ENCODE peak calls at places on chromosome 4, in nine cellular contexts. K, V, D, A, H, M, Z, W and T are unnamed samples.

GRCh38 chr4:76354517-76355473 is 48.3 kb downstream of the STBD1 start:
- DNase-seq in V (no peak), D (no peak), K (no peak), H (no peak), M (no peak), Z (no peak), A (no peak), W (no peak), T (no peak)

GRCh38 chr4:5165419-5166369 is 114.4 kb downstream of the STK32B start:
- DNase-seq in V (no peak), A (no peak), D (no peak), Z (no peak), M (no peak), W (peak), H (no peak), K (peak), T (no peak)

GRCh38 chr4:150510176-150510875 is 71.6 kb upstream of the MAB21L2 start:
- DNase-seq in V (peak), H (no peak), M (no peak), D (no peak), Z (no peak), A (no peak), K (peak), W (peak), T (no peak)

GRCh38 chr4:88477229-88477860 is 20.4 kb downstream of the HERC5 start:
- DNase-seq in V (no peak), D (no peak), W (no peak), K (no peak), Z (no peak), A (no peak), M (no peak), H (no peak), T (no peak)

GRCh38 chr4:94680131-94680862 is 77.5 kb upstream of the BMPR1B start:
- DNase-seq in W (no peak), K (no peak), D (no peak), Z (no peak), H (no peak), M (no peak), V (no peak), A (no peak), T (no peak)

GRCh38 chr4:21512351-21512750 is 436.2 kb downstream of the KCNIP4 start:
- DNase-seq in V (peak), H (no peak), D (no peak), Z (no peak), A (no peak), M (no peak), W (peak), K (peak), T (peak)

GRCh38 chr4:119659576-119659975 is 31.0 kb upstream of the PDE5A start:
- DNase-seq in D (no peak), K (peak), W (peak), M (no peak), Z (no peak), A (no peak), V (peak), H (no peak), T (no peak)

GRCh38 chr4:96606451-96606850 is 766.6 kb downstream of the PDHA2 start:
- DNase-seq in M (no peak), V (no peak), A (no peak), K (no peak), H (no peak), W (no peak), D (no peak), Z (no peak), T (no peak)

GRCh38 chr4:128358231-128358902 is 70.8 kb upstream of the PGRMC2 start:
- DNase-seq in H (no peak), M (no peak), V (peak), K (peak), D (no peak), Z (no peak), A (no peak), W (no peak), T (no peak)

GRCh38 chr4:151905197-151905596 is 144.4 kb upstream of the GATB start:
- DNase-seq in D (no peak), W (no peak), Z (no peak), H (no peak), V (no peak), M (no peak), K (no peak), A (no peak), T (peak)

GRCh38 chr4:173334891-173335754 is 965 bp upstream of the HMGB2 start:
- DNase-seq in W (peak), V (no peak), D (no peak), H (peak), Z (peak), K (peak), M (peak), A (peak), T (peak)

GRCh38 chr4:152896819-152897218 is 39.3 kb upstream of the FHDC1 start:
- DNase-seq in M (no peak), A (no peak), Z (no peak), W (no peak), K (peak), D (no peak), V (peak), H (no peak), T (no peak)

GRCh38 chr4:163767993-163768392 is 273.5 kb downstream of the TMA16 start:
- DNase-seq in Z (no peak), V (no peak), K (peak), A (no peak), M (no peak), H (no peak), W (no peak), D (no peak), T (no peak)

GRCh38 chr4:148649669-148650331 is 207.6 kb upstream of the NR3C2 start:
- DNase-seq in Z (no peak), K (no peak), M (no peak), D (no peak), V (no peak), W (peak), H (no peak), A (no peak), T (no peak)

GRCh38 chr4:59518005-59518823 is 1681.9 kb upstream of the ADGRL3 start:
- DNase-seq in H (no peak), D (no peak), W (no peak), K (no peak), Z (peak), A (no peak), M (no peak), V (no peak), T (no peak)

GRCh38 chr4:53785996-53786395 is 194.7 kb upstream of the LNX1 start:
- DNase-seq in K (no peak), W (no peak), H (no peak), A (no peak), Z (no peak), D (no peak), V (no peak), M (no peak), T (no peak)

GRCh38 chr4:40232610-40233009 is 35.8 kb downstream of the RHOH start:
- DNase-seq in H (no peak), W (no peak), Z (no peak), K (no peak), M (no peak), D (no peak), A (no peak), V (no peak), T (no peak)

GRCh38 chr4:71229477-71230257 is 109.2 kb upstream of the SLC4A4 start:
- DNase-seq in Z (no peak), W (peak), M (no peak), A (no peak), D (no peak), H (no peak), K (peak), V (no peak), T (peak)

GRCh38 chr4:152266831-152267480 is 268.9 kb downstream of the FBXW7 start:
- DNase-seq in A (no peak), M (no peak), D (no peak), K (no peak), W (peak), H (no peak), Z (no peak), V (no peak), T (no peak)

GRCh38 chr4:142741995-142742394 is 104.1 kb downstream of the INPP4B start:
- DNase-seq in A (no peak), W (peak), M (no peak), K (no peak), H (no peak), V (no peak), D (no peak), Z (no peak), T (no peak)

GRCh38 chr4:152807294-152807829 is 27.6 kb downstream of the ARFIP1 start:
- DNase-seq in K (peak), A (no peak), V (no peak), H (no peak), Z (no peak), M (no peak), D (no peak), W (peak), T (no peak)

GRCh38 chr4:184851200-184851541 is 25.4 kb upstream of the ACSL1 start:
- DNase-seq in W (no peak), V (no peak), Z (no peak), K (no peak), D (no peak), A (no peak), M (no peak), H (no peak), T (peak)

GRCh38 chr4:78056265-78057129 is 626 bp upstream of the FRAS1 start:
- DNase-seq in H (peak), K (peak), Z (peak), W (peak), M (no peak), V (peak), A (peak), D (no peak), T (peak)

GRCh38 chr4:26410385-26411293 is 79.6 kb downstream of the CCKAR start:
- DNase-seq in W (peak), K (peak), H (no peak), D (no peak), V (no peak), A (no peak), M (peak), Z (no peak), T (peak)

GRCh38 chr4:6928067-6928466 is 18.4 kb downstream of the TBC1D14 start:
- DNase-seq in V (no peak), A (no peak), D (no peak), M (no peak), K (no peak), W (no peak), Z (no peak), H (no peak), T (no peak)

GRCh38 chr4:472881-473574 is 25.9 kb downstream of the ZNF721 start:
- DNase-seq in M (no peak), W (no peak), V (no peak), A (no peak), H (no peak), D (no peak), Z (no peak), K (peak), T (no peak)

GRCh38 chr4:83686166-83686565 is 150.3 kb downstream of the GPAT3 start:
- DNase-seq in K (no peak), A (no peak), W (peak), V (no peak), Z (no peak), D (no peak), H (no peak), M (no peak), T (no peak)

GRCh38 chr4:126991965-126992364 is 640.8 kb upstream of the INTU start:
- DNase-seq in W (no peak), V (peak), H (no peak), A (no peak), M (no peak), K (peak), Z (no peak), D (no peak), T (no peak)

GRCh38 chr4:128825226-128825625 is 15.7 kb downstream of the JADE1 start:
- DNase-seq in V (no peak), A (no peak), H (no peak), W (peak), D (no peak), Z (no peak), K (no peak), M (no peak), T (no peak)

GRCh38 chr4:155038459-155038858 is 170.0 kb upstream of the NPY2R start:
- DNase-seq in Z (no peak), M (no peak), K (no peak), D (no peak), H (no peak), W (no peak), A (no peak), V (no peak), T (no peak)

GRCh38 chr4:176981551-176981950 is 188.8 kb upstream of the VEGFC start:
- DNase-seq in W (no peak), K (peak), H (no peak), M (no peak), A (no peak), Z (no peak), D (no peak), V (peak), T (no peak)

GRCh38 chr4:71304289-71304850 is 34.5 kb upstream of the SLC4A4 start:
- DNase-seq in Z (no peak), W (peak), V (no peak), M (no peak), A (no peak), H (no peak), D (no peak), K (no peak), T (no peak)

GRCh38 chr4:81429607-81430006 is 42.1 kb downstream of the RASGEF1B start:
- DNase-seq in A (no peak), K (no peak), H (no peak), W (no peak), Z (no peak), D (no peak), V (no peak), M (no peak), T (no peak)

GRCh38 chr4:151004222-151004621 is 10.9 kb downstream of the LRBA start:
- DNase-seq in A (no peak), Z (no peak), V (no peak), M (no peak), W (peak), D (no peak), K (peak), H (no peak), T (no peak)

GRCh38 chr4:158929939-158930344 is 161.1 kb downstream of the FNIP2 start:
- DNase-seq in K (no peak), W (no peak), D (no peak), H (no peak), V (no peak), A (no peak), Z (no peak), M (no peak), T (no peak)

GRCh38 chr4:108148316-108148715 is 20.4 kb downstream of the LEF1 start:
- DNase-seq in H (no peak), V (no peak), M (peak), D (peak), Z (no peak), A (no peak), W (no peak), K (no peak), T (no peak)

GRCh38 chr4:95362906-95363578 is 185.7 kb downstream of the UNC5C start:
- DNase-seq in V (no peak), K (peak), Z (no peak), W (peak), D (no peak), A (no peak), H (no peak), M (no peak), T (no peak)

GRCh38 chr4:1670279-1670678 is 13.8 kb downstream of the FAM53A start:
- DNase-seq in A (no peak), W (no peak), Z (peak), M (no peak), V (no peak), D (no peak), K (no peak), H (no peak), T (no peak)

GRCh38 chr4:20195071-20195885 is 56.4 kb upstream of the SLIT2 start:
- DNase-seq in A (no peak), D (no peak), M (no peak), V (no peak), W (peak), H (no peak), K (peak), Z (no peak), T (no peak)

DNA sequence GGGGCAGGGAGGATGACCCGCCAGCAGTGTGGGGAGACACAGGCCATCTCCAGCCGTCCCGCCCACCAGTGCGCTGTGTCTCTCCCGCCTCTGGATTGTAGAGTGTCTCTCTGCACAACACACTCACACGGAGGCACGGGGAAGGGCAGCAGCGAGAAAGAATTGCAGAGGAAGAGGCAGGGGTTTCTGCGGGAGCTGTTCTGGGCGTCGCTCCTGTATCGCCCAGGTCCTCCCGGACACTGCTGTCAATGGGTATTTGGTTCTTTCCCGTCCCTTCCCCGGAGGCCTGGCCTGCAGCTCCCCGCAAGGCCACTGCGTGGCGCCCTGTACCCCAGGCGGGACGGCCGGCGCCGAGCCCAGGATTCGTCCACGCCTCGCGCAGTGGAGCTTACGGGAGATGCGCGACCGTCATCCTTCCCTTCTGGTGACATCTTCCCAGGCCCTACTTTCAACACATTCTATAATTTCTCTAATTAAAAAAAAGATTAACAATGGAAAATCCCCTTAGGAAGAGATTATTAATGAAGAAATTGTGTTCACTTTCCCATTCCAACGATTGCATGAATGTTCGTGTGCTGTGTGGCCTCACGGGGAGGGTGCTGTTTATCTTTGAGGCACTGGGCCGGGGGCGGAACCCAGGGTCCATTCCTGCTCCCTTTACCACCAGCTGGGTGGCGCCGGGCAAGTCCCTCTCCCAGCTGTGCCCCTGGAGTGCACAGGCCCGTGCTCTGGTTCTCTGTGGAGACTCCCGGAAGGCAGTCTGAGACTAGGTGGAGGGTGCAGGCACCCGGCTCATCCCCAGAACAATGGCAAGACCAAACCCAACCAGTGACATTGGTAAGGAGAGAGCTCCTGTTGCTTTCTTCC is 95.7 kb downstream of the CPZ start:
- DNase-seq in K (no peak), H (no peak), W (peak), V (no peak), D (no peak), M (no peak), Z (peak), A (peak), T (no peak)
- TF ChIP-seq CTCF in K (peak), H (peak), W (peak), V (peak), D (no peak), M (no peak), Z (peak), A (peak), T (peak)

DNA sequence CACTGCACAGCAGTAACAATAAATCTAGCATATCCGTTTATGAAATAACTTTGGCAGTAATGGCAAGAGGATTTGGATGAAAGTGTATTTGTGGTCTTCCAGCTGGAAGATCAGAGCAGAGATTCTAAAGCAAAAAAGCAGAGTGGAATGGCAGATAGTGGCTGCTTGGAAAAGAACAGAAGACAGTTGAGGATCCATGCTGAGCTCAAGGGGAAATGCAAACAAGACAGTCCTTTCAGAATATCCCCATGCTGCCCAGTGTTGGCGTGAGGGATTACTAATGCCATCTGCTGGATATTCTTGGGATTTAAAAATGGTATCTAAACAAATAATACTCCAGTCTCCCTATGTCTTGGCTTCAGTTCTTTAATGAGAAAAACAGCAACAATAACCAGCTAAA is 629.1 kb upstream of the ATOH1 start:
- DNase-seq in M (no peak), V (no peak), W (peak), H (no peak), D (no peak), Z (no peak), K (peak), A (no peak), T (peak)
- TF ChIP-seq CTCF in M (no peak), V (peak), W (peak), H (peak), D (no peak), Z (peak), K (peak), A (peak), T (peak)

GRCh38 chr4:114417214-114417613 is 181.4 kb upstream of the UGT8 start:
- DNase-seq in W (peak), K (no peak), V (no peak), Z (no peak), D (no peak), M (no peak), A (no peak), H (no peak), T (peak)
- TF ChIP-seq CTCF in W (peak), K (no peak), V (no peak), Z (no peak), D (no peak), M (no peak), A (peak), H (no peak), T (no peak)

GRCh38 chr4:72505314-72505744 is 63.7 kb downstream of the ADAMTS3 start:
- DNase-seq in Z (no peak), K (peak), M (no peak), V (peak), H (no peak), D (no peak), A (no peak), W (peak), T (peak)
- TF ChIP-seq CTCF in Z (peak), K (peak), M (no peak), V (peak), H (peak), D (no peak), A (peak), W (peak), T (peak)

GRCh38 chr4:186724861-186725419 is 1.3 kb upstream of the FAT1 start:
- DNase-seq in V (no peak), W (no peak), Z (no peak), A (no peak), H (no peak), K (peak), D (no peak), M (no peak), T (peak)

GRCh38 chr4:186726150-186726439 is 2.4 kb upstream of the FAT1 start:
- DNase-seq in M (no peak), W (no peak), D (no peak), Z (no peak), H (no peak), K (no peak), A (no peak), V (no peak), T (no peak)

GRCh38 chr4:186724048-186724860 is 598 bp upstream of the FAT1 start:
- DNase-seq in H (peak), V (no peak), K (peak), M (no peak), Z (peak), W (peak), A (peak), D (no peak), T (no peak)

GRCh38 chr4:186726440-186727148 is 2.9 kb upstream of the FAT1 start:
- DNase-seq in V (peak), Z (peak), A (peak), H (peak), K (peak), M (no peak), D (no peak), W (peak), T (no peak)

GRCh38 chr4:186725422-186726149 is 1.9 kb upstream of the FAT1 start:
- DNase-seq in M (no peak), D (no peak), W (peak), K (peak), A (peak), Z (peak), V (no peak), H (peak), T (peak)
- TF ChIP-seq CTCF in M (no peak), D (no peak), W (peak), K (peak), A (peak), Z (peak), V (peak), H (peak), T (no peak)

GRCh38 chr4:113404846-113405245 is 355.4 kb downstream of the ANK2 start:
- DNase-seq in W (no peak), V (no peak), D (no peak), K (peak), M (no peak), H (no peak), Z (no peak), A (no peak), T (no peak)

GRCh38 chr4:113406723-113407016 is 354.9 kb downstream of the CAMK2D start:
- DNase-seq in H (peak), D (no peak), W (peak), V (no peak), Z (no peak), K (no peak), A (no peak), M (no peak), T (no peak)

GRCh38 chr4:113405874-113406722 is 355.4 kb downstream of the CAMK2D start:
- DNase-seq in K (no peak), H (no peak), V (no peak), D (no peak), Z (no peak), A (no peak), M (no peak), W (no peak), T (no peak)

GRCh38 chr4:113404167-113404571 is 354.7 kb downstream of the ANK2 start:
- DNase-seq in W (no peak), A (no peak), H (no peak), Z (no peak), V (no peak), K (no peak), D (no peak), M (no peak), T (no peak)

DNA sequence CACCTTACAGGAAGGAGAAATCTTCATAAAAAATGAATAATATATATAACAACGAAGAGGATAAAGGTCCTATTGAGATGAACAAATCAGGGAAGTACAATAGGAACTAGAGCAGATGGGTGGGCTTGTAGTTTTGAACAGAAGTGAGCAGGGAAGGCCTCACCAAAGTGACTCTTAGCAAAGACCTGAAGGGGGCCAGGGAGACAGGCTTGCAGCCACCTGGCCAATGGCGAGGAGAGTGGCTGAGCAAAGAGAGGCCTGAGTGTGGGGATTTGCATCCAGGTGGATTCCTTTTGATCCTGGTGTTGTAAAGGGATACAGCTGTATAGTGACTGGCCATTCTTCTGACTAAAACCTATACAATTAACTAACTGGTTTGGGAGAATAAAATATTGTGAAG is 354.1 kb downstream of the CAMK2D start:
- DNase-seq in K (no peak), H (no peak), Z (no peak), A (no peak), V (no peak), W (no peak), D (no peak), M (no peak), T (no peak)
- TF ChIP-seq CTCF in K (no peak), H (no peak), Z (no peak), A (no peak), V (no peak), W (no peak), D (no peak), M (no peak), T (no peak)